ENCODE peak calls at places on chromosomes 16 and 17, in eight cellular contexts. V is A549, A is OCI-LY7, F is fibroblast of villous mesenchyme, B is HFF-Myc, R is dorsolateral prefrontal cortex, K is Peyer's patch, P is tibial artery. D is an unnamed sample.

GRCh38 chr16:16763449-16763848 is 384.5 kb downstream of the NPIPA7 start:
- DNase-seq in A (no peak), B (no peak), P (no peak), R (no peak), K (no peak), F (no peak), V (no peak), D (no peak)

GRCh38 chr17:76353004-76353598 is 615 bp downstream of the PRPSAP1 start:
- DNase-seq in V (no peak), R (peak), K (no peak), A (peak), B (no peak), P (peak), F (peak), D (no peak)

GRCh38 chr16:75272097-75272548 is 20.7 kb upstream of the BCAR1 start:
- DNase-seq in V (no peak), F (no peak), K (no peak), R (no peak), A (no peak), B (no peak), P (no peak), D (no peak)

GRCh38 chr16:53999841-54000240 is 286.7 kb downstream of the IRX3 start:
- DNase-seq in A (no peak), B (no peak), V (no peak), F (peak), P (no peak), K (no peak), R (no peak), D (peak)

GRCh38 chr17:41185001-41185400 is 290 bp upstream of the KRTAP4-1 start:
- DNase-seq in A (no peak), K (no peak), B (no peak), P (no peak), V (no peak), R (no peak), F (no peak), D (no peak)

GRCh38 chr16:3738541-3738940 is 21.2 kb upstream of the TRAP1 start:
- DNase-seq in R (no peak), F (no peak), A (no peak), K (no peak), V (no peak), B (no peak), P (no peak), D (no peak)

GRCh38 chr17:19714542-19715411 is 1.6 kb downstream of the SLC47A2 start:
- DNase-seq in V (no peak), A (peak), B (no peak), F (no peak), P (peak), R (no peak), K (peak), D (no peak)

GRCh38 chr17:3885970-3886369 is 6.9 kb downstream of the CAMKK1 start:
- DNase-seq in A (no peak), K (no peak), V (peak), R (no peak), B (no peak), P (no peak), F (peak), D (peak)

GRCh38 chr16:27403601-27403992 is 1.6 kb downstream of the IL21R start:
- DNase-seq in B (no peak), V (no peak), P (no peak), K (no peak), F (no peak), A (no peak), R (no peak), D (no peak)

GRCh38 chr16:23534868-23535860 is 22.0 kb downstream of the EARS2 start:
- DNase-seq in F (no peak), P (no peak), K (no peak), R (no peak), A (no peak), V (no peak), B (no peak), D (no peak)

GRCh38 chr16:15950167-15950854 is 895 bp downstream of the ABCC1 start:
- DNase-seq in A (peak), F (peak), V (no peak), R (no peak), B (no peak), K (no peak), P (peak), D (peak)

GRCh38 chr16:5333991-5334390 is 236.4 kb upstream of the EEF2KMT start:
- DNase-seq in F (no peak), A (no peak), V (no peak), R (no peak), K (no peak), P (no peak), B (no peak), D (no peak)

GRCh38 chr17:19386276-19386863 is 620 bp downstream of the MFAP4 start:
- DNase-seq in A (no peak), P (peak), R (no peak), V (peak), B (no peak), K (no peak), F (peak), D (peak)

GRCh38 chr16:88731699-88732098 is 25.4 kb downstream of the CTU2 start:
- DNase-seq in P (no peak), F (no peak), B (no peak), V (no peak), K (no peak), A (no peak), R (no peak), D (no peak)

GRCh38 chr17:56125830-56126819 is 27.1 kb upstream of the ANKFN1 start:
- DNase-seq in K (no peak), B (peak), V (peak), P (no peak), R (no peak), A (peak), F (peak), D (peak)

GRCh38 chr17:78839762-78840529 is 668 bp downstream of the USP36 start:
- DNase-seq in P (peak), K (peak), V (peak), A (peak), R (no peak), F (peak), B (no peak), D (peak)

GRCh38 chr17:1882836-1883235 is 53.0 kb downstream of the RPA1 start:
- DNase-seq in K (no peak), B (peak), R (no peak), F (peak), V (peak), P (no peak), A (peak), D (peak)
- TF ChIP-seq CTCF in K (peak), B (peak), R (peak), F (peak), V (peak), P (peak), A (peak), D (peak)

DNA sequence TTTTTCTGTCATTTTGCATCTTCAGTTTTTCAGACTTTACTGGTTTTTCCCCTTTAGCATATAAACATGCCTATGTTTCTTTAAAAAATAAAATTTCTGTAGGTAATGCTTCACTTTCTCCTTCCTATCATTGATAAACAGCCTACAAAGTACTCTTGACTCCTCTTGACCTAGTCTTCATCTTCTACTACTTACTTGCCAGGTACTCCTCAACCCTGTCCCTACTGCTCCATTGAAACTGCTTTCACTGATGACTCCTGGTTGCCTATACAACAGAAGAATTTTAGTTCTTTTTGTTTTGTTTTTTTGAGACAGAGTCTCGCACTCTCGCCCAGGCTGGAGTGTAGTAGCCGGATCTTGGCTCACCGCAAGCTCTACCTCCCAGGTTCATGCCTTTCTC is 7.0 kb downstream of the DDX42 start:
- DNase-seq in R (no peak), P (no peak), K (no peak), V (no peak), A (no peak), B (no peak), F (no peak), D (no peak)
- H3K4me3 ChIP-seq in R (no peak), P (no peak), K (no peak), V (no peak), A (no peak), B (no peak), F (no peak), D (no peak)

DNA sequence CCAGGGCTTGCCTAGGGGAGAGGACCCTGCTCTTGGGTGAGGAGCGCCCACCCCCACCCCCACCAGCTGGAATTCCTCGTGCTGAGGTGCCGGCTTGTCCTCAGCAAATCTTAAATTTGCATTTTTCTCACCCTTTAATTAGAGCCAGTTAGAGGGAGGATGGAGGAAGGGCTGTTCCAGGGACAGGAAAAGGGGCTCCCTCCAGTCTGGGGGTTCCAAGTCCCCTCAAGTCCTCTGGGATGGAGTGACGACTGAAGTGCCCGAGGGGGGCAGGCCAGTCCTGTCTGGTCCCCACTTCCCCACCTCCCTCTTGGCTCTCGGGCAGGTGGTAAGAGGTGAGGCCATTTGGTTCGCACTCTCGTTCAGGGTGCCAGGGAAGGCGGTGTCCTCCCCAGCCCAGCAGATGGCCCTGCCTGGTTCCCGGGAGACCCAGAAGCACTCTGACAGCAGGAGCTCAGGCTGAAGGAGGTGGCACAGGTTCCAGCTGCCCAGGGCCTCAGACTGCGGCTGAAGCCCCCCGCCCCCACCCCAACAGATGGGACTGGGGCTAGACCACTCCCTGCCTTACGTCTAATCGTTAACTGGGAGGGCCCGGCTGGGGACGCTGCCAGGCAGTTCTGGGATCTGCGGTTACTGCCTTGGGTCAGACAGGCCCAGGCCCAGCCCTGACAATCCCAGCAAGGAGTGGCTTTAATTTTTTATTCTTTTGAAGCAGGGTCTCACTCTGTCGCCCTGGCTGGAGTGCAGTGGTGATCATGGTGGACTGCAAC is 2.2 kb downstream of the RAB26 start:
- DNase-seq in F (peak), V (peak), R (no peak), P (no peak), A (peak), B (no peak), K (peak), D (peak)
- TF ChIP-seq CTCF in F (peak), V (no peak), R (no peak), P (no peak), A (no peak), B (peak), K (no peak), D (no peak)

GRCh38 chr16:83205896-83206295 is 579.1 kb downstream of the CDH13 start:
- DNase-seq in A (no peak), P (no peak), R (no peak), V (no peak), K (no peak), B (no peak), F (no peak), D (peak)
- H3K4me3 ChIP-seq in A (no peak), P (no peak), R (no peak), V (no peak), K (no peak), B (no peak), F (no peak), D (no peak)

GRCh38 chr17:80891096-80892018 is 100.3 kb upstream of the CHMP6 start:
- DNase-seq in K (no peak), A (no peak), B (peak), P (peak), F (peak), R (no peak), V (peak), D (peak)
- TF ChIP-seq CTCF in K (no peak), A (peak), B (no peak), P (no peak), F (peak), R (no peak), V (peak), D (peak)